ENCODE peak calls at places on chromosomes 11 and 22, in nine cellular contexts. B is GM12878, Y is spleen, R is fibroblast of mammary gland, U is BJ, G is nephron progenitor cell, S is A673, M is neural crest cell, I is WTC11. L is an unnamed sample.

GRCh38 chr22:19703869-19704268 is 10.4 kb upstream of the SEPTIN5 start:
- DNase-seq in G (no peak), Y (peak; percentile 66), B (no peak), S (no peak), I (peak; percentile 10), U (no peak), M (no peak), R (no peak), L (peak; percentile 79)

GRCh38 chr11:74169736-74170458 is 905 bp downstream of the C2CD3 start:
- DNase-seq in M (no peak), S (no peak), U (no peak), G (no peak), I (no peak), R (no peak), Y (no peak), B (no peak), L (no peak)

GRCh38 chr22:50726643-50727340 is 11.2 kb upstream of the ACR start:
- DNase-seq in R (no peak), S (no peak), G (no peak), U (no peak), Y (peak; percentile 68), I (no peak), B (no peak), M (no peak), L (peak; percentile 68)

GRCh38 chr22:37254206-37254866 is 10.3 kb upstream of the RAC2 start:
- DNase-seq in U (no peak), G (no peak), Y (peak; percentile 21), B (no peak), I (no peak), M (no peak), S (peak; percentile 33), R (peak; percentile 73), L (peak; percentile 21)

GRCh38 chr22:27174970-27175369 is 517.6 kb downstream of the MIAT start:
- DNase-seq in M (no peak), I (no peak), Y (no peak), G (no peak), R (no peak), S (no peak), U (no peak), B (no peak), L (no peak)

GRCh38 chr11:11789735-11790369 is 51.9 kb upstream of the USP47 start:
- DNase-seq in B (no peak), G (peak; percentile 20), R (peak; percentile 23), M (peak; percentile 20), S (peak; percentile 35), I (no peak), U (no peak), Y (no peak), L (no peak)

GRCh38 chr22:28750471-28750881 is 8.6 kb downstream of the HSCB start:
- DNase-seq in Y (no peak), I (no peak), R (peak; percentile 83), M (no peak), S (no peak), U (no peak), B (no peak), G (no peak), L (no peak)

GRCh38 chr11:12482839-12483238 is 105.5 kb downstream of the PARVA start:
- DNase-seq in S (no peak), U (no peak), Y (no peak), B (no peak), M (no peak), I (no peak), G (no peak), R (no peak), L (no peak)

GRCh38 chr11:16923987-16924386 is 90.2 kb downstream of the PLEKHA7 start:
- DNase-seq in M (no peak), I (no peak), B (no peak), R (no peak), S (no peak), U (no peak), G (no peak), Y (no peak), L (no peak)

GRCh38 chr11:73997120-73997772 is 11.6 kb downstream of the UCP3 start:
- DNase-seq in I (no peak), S (no peak), M (no peak), Y (peak; percentile 45), B (no peak), G (no peak), R (no peak), U (no peak), L (no peak)

GRCh38 chr11:70202898-70203748 is at the start of gene FADD:
- DNase-seq in Y (peak; percentile 98), B (peak; percentile 83), M (peak; percentile 74), G (peak; percentile 86), R (peak; percentile 92), S (peak; percentile 97), I (peak; percentile 84), U (peak; percentile 69), L (peak; percentile 92)
- TF ChIP-seq CTCF in Y (no peak), B (no peak), M (no peak), G (no peak), R (no peak), S (no peak), I (no peak), U (no peak), L (no peak)

GRCh38 chr11:86222081-86222480 is 22.5 kb upstream of the EED start:
- DNase-seq in U (no peak), Y (no peak), G (no peak), I (no peak), R (no peak), B (no peak), S (peak; percentile 64), M (no peak), L (no peak)

GRCh38 chr11:86214710-86215109 is 29.8 kb upstream of the EED start:
- DNase-seq in M (no peak), I (no peak), B (peak; percentile 91), R (no peak), G (no peak), Y (no peak), S (no peak), U (no peak), L (no peak)

GRCh38 chr11:86220654-86221053 is 23.9 kb upstream of the EED start:
- DNase-seq in I (no peak), M (no peak), U (no peak), Y (no peak), G (no peak), S (no peak), R (no peak), B (no peak), L (no peak)

GRCh38 chr11:86218125-86219081 is 26.1 kb upstream of the EED start:
- DNase-seq in M (peak; percentile 67), R (peak; percentile 79), S (peak; percentile 89), G (peak; percentile 65), I (peak; percentile 71), Y (peak; percentile 76), B (peak; percentile 76), U (no peak), L (no peak)

DNA sequence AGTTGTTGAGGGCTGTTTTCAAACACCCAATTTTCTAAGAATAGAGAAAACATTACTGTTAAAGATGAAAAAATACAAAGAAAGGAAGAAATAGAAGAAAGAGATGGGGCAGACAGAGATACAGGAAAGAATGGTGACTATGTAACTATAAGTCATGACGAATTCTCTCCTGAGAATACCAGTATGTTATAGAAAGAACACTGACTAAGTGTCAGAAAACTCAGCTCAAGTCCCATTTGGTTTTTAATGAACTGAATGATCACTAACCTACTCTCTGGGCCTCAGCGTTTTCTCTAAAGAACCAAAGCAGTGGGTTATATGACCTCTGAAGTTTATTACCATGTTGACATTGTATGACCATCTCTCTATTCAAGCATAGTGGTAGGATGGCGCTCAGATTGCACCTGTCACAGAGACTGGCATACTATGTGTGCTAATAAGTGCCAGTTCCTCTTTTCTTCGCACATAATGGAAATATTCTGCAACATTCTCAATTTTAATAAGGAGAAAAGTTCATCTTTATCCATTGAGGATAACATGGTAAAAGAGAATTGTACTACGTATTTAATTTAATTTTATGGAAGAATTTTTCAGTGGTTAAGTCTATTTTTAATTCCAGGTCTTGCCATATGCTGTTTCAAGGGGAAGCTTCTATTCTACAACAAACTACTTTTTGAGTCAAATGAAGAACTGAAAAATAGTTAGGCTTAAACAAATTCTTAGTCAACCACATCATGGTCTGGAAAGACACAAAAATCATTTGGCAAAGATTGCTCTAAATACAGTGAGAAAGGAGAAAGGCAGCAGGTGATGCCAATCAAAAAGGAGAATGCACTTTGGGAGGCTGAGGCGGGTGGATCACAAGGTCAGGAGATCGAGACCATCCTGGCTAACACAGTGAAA is 25.0 kb upstream of the EED start:
- DNase-seq in M (no peak), G (no peak), B (peak; percentile 86), I (no peak), Y (no peak), U (no peak), R (no peak), S (no peak), L (no peak)
- TF ChIP-seq CTCF in M (no peak), G (no peak), B (no peak), I (no peak), Y (no peak), U (no peak), R (no peak), S (no peak), L (no peak)

GRCh38 chr11:130622126-130622525 is 173.7 kb downstream of the ADAMTS15 start:
- DNase-seq in S (no peak), Y (no peak), R (peak; percentile 35), G (no peak), U (no peak), B (no peak), I (no peak), M (no peak), L (no peak)

GRCh38 chr11:130625907-130626306 is 177.5 kb downstream of the ADAMTS15 start:
- DNase-seq in I (no peak), S (no peak), Y (no peak), R (no peak), G (no peak), M (no peak), B (no peak), U (no peak), L (no peak)

GRCh38 chr11:130624946-130625345 is 176.5 kb downstream of the ADAMTS15 start:
- DNase-seq in G (no peak), S (no peak), R (no peak), U (no peak), I (no peak), Y (no peak), M (no peak), B (no peak), L (no peak)

GRCh38 chr11:130620566-130620965 is 172.1 kb downstream of the ADAMTS15 start:
- DNase-seq in R (no peak), B (no peak), G (no peak), S (no peak), M (no peak), U (no peak), Y (no peak), I (no peak), L (no peak)

GRCh38 chr11:130623909-130624668 is 175.6 kb downstream of the ADAMTS15 start:
- DNase-seq in I (no peak), M (no peak), Y (no peak), S (no peak), G (no peak), R (no peak), B (no peak), U (no peak), L (no peak)
- TF ChIP-seq CTCF in I (no peak), M (no peak), Y (no peak), S (no peak), G (no peak), R (no peak), B (no peak), U (peak; percentile 22), L (peak; percentile 56)

DNA sequence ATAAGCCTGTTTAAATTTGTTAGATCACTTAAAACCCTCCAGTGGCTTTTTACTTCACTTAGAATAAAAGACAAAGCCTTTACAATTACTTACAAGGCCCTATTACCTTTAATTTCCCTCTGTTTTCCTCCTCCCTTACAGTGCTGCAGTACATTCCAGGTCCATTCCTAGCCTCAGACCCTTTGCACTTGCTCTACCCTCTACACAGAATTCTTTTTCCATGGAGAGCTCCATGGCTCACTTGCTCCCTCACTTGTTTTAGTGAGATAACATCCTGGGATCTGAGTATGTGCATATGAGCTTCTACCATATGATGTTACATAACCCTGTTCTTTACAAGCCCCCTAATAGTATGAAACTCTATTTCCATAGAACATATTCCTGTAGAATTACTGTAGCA is 24.4 kb downstream of the ZNF214 start:
- DNase-seq in M (no peak), G (no peak), R (peak; percentile 2), B (no peak), S (no peak), I (no peak), Y (no peak), U (no peak), L (no peak)
- TF ChIP-seq CTCF in M (no peak), G (no peak), R (peak; percentile 3), B (no peak), S (no peak), I (no peak), Y (no peak), U (no peak), L (no peak)

L was measured in chondrocyte.